ENCODE peak calls at places on chromosomes 1 and 21, in eight cellular contexts. One of them, this sample, is unnamed.

GRCh38 chr1:21764615-21765423 is 18.1 kb downstream of the USP48 start:
- DNase-seq in pancreas: peak; percentile 77
- DNase-seq in fibroblast of the aortic adventitia: peak; percentile 99
- DNase-seq in NB4: peak; percentile 65
- DNase-seq in T-helper 9 cell: no peak
- DNase-seq in activated T-cell treated with anti-CD3 and anti-CD28 coated beads, Interleukin-2, amount 50 U/mL, for 72 hours: peak; percentile 43
- DNase-seq in kidney epithelial cell: peak; percentile 57
- DNase-seq in cardiac muscle cell: no peak
- DNase-seq in this sample: no peak

GRCh38 chr1:113269577-113269976 is 120.7 kb upstream of the MAGI3 start:
- DNase-seq in fibroblast of the aortic adventitia: no peak
- DNase-seq in T-helper 9 cell: no peak
- DNase-seq in cardiac muscle cell: no peak
- DNase-seq in pancreas: no peak
- DNase-seq in kidney epithelial cell: no peak
- DNase-seq in activated T-cell treated with anti-CD3 and anti-CD28 coated beads, Interleukin-2, amount 50 U/mL, for 72 hours: no peak
- DNase-seq in NB4: no peak
- DNase-seq in this sample: no peak

GRCh38 chr1:15714438-15715136 is 21.5 kb upstream of the SLC25A34 start:
- DNase-seq in pancreas: no peak
- DNase-seq in NB4: no peak
- DNase-seq in activated T-cell treated with anti-CD3 and anti-CD28 coated beads, Interleukin-2, amount 50 U/mL, for 72 hours: no peak
- DNase-seq in kidney epithelial cell: no peak
- DNase-seq in T-helper 9 cell: no peak
- DNase-seq in cardiac muscle cell: peak; percentile 72
- DNase-seq in fibroblast of the aortic adventitia: peak; percentile 83
- DNase-seq in this sample: no peak

GRCh38 chr1:12196641-12197482 is 30.1 kb downstream of the TNFRSF1B start:
- DNase-seq in NB4: peak; percentile 93
- DNase-seq in kidney epithelial cell: no peak
- DNase-seq in pancreas: no peak
- DNase-seq in cardiac muscle cell: no peak
- DNase-seq in activated T-cell treated with anti-CD3 and anti-CD28 coated beads, Interleukin-2, amount 50 U/mL, for 72 hours: no peak
- DNase-seq in fibroblast of the aortic adventitia: no peak
- DNase-seq in T-helper 9 cell: no peak
- DNase-seq in this sample: no peak

GRCh38 chr21:46036696-46037337 is 55.2 kb downstream of the COL6A1 start:
- DNase-seq in fibroblast of the aortic adventitia: no peak
- DNase-seq in cardiac muscle cell: no peak
- DNase-seq in T-helper 9 cell: no peak
- DNase-seq in activated T-cell treated with anti-CD3 and anti-CD28 coated beads, Interleukin-2, amount 50 U/mL, for 72 hours: no peak
- DNase-seq in pancreas: no peak
- DNase-seq in kidney epithelial cell: no peak
- DNase-seq in NB4: no peak
- DNase-seq in this sample: no peak

GRCh38 chr1:71638081-71638766 is 557.4 kb upstream of the ZRANB2 start:
- DNase-seq in kidney epithelial cell: peak; percentile 4
- DNase-seq in pancreas: no peak
- DNase-seq in cardiac muscle cell: no peak
- DNase-seq in T-helper 9 cell: no peak
- DNase-seq in fibroblast of the aortic adventitia: peak; percentile 56
- DNase-seq in NB4: no peak
- DNase-seq in activated T-cell treated with anti-CD3 and anti-CD28 coated beads, Interleukin-2, amount 50 U/mL, for 72 hours: no peak
- DNase-seq in this sample: no peak

GRCh38 chr1:206655471-206655882 is 20.1 kb downstream of the DYRK3 start:
- DNase-seq in pancreas: peak; percentile 56
- DNase-seq in NB4: no peak
- DNase-seq in activated T-cell treated with anti-CD3 and anti-CD28 coated beads, Interleukin-2, amount 50 U/mL, for 72 hours: no peak
- DNase-seq in fibroblast of the aortic adventitia: no peak
- DNase-seq in cardiac muscle cell: no peak
- DNase-seq in kidney epithelial cell: no peak
- DNase-seq in T-helper 9 cell: no peak
- DNase-seq in this sample: no peak

GRCh38 chr21:21751286-21751685 is 753.1 kb downstream of the NCAM2 start:
- DNase-seq in NB4: no peak
- DNase-seq in T-helper 9 cell: no peak
- DNase-seq in kidney epithelial cell: no peak
- DNase-seq in activated T-cell treated with anti-CD3 and anti-CD28 coated beads, Interleukin-2, amount 50 U/mL, for 72 hours: no peak
- DNase-seq in cardiac muscle cell: no peak
- DNase-seq in fibroblast of the aortic adventitia: no peak
- DNase-seq in pancreas: no peak
- DNase-seq in this sample: no peak

GRCh38 chr1:180117764-180118116 is 36.9 kb upstream of the QSOX1 start:
- DNase-seq in activated T-cell treated with anti-CD3 and anti-CD28 coated beads, Interleukin-2, amount 50 U/mL, for 72 hours: no peak
- DNase-seq in pancreas: no peak
- DNase-seq in fibroblast of the aortic adventitia: peak; percentile 97
- DNase-seq in T-helper 9 cell: no peak
- DNase-seq in cardiac muscle cell: no peak
- DNase-seq in NB4: no peak
- DNase-seq in kidney epithelial cell: no peak
- DNase-seq in this sample: no peak

GRCh38 chr1:42259059-42259738 is 75.8 kb downstream of the FOXJ3 start:
- DNase-seq in T-helper 9 cell: no peak
- DNase-seq in NB4: no peak
- DNase-seq in pancreas: no peak
- DNase-seq in fibroblast of the aortic adventitia: peak; percentile 79
- DNase-seq in kidney epithelial cell: no peak
- DNase-seq in cardiac muscle cell: peak; percentile 26
- DNase-seq in activated T-cell treated with anti-CD3 and anti-CD28 coated beads, Interleukin-2, amount 50 U/mL, for 72 hours: no peak
- DNase-seq in this sample: no peak

GRCh38 chr1:116785006-116785405 is 30.8 kb downstream of the CD2 start:
- DNase-seq in pancreas: no peak
- DNase-seq in kidney epithelial cell: no peak
- DNase-seq in cardiac muscle cell: no peak
- DNase-seq in T-helper 9 cell: no peak
- DNase-seq in fibroblast of the aortic adventitia: no peak
- DNase-seq in activated T-cell treated with anti-CD3 and anti-CD28 coated beads, Interleukin-2, amount 50 U/mL, for 72 hours: no peak
- DNase-seq in NB4: peak; percentile 81
- DNase-seq in this sample: no peak

GRCh38 chr21:9758888-9759287 is 762.5 kb upstream of the TPTE start:
- DNase-seq in activated T-cell treated with anti-CD3 and anti-CD28 coated beads, Interleukin-2, amount 50 U/mL, for 72 hours: no peak
- DNase-seq in T-helper 9 cell: no peak
- DNase-seq in fibroblast of the aortic adventitia: no peak
- DNase-seq in kidney epithelial cell: no peak
- DNase-seq in NB4: no peak
- DNase-seq in pancreas: no peak
- DNase-seq in cardiac muscle cell: no peak
- DNase-seq in this sample: no peak

GRCh38 chr1:6261615-6261995 is 707 bp upstream of the GPR153 start:
- DNase-seq in fibroblast of the aortic adventitia: no peak
- DNase-seq in kidney epithelial cell: no peak
- DNase-seq in NB4: no peak
- DNase-seq in activated T-cell treated with anti-CD3 and anti-CD28 coated beads, Interleukin-2, amount 50 U/mL, for 72 hours: no peak
- DNase-seq in T-helper 9 cell: no peak
- DNase-seq in pancreas: no peak
- DNase-seq in cardiac muscle cell: peak; percentile 76
- DNase-seq in this sample: no peak

GRCh38 chr1:56375184-56375837 is 204.1 kb downstream of the PLPP3 start:
- DNase-seq in kidney epithelial cell: no peak
- DNase-seq in activated T-cell treated with anti-CD3 and anti-CD28 coated beads, Interleukin-2, amount 50 U/mL, for 72 hours: no peak
- DNase-seq in pancreas: no peak
- DNase-seq in fibroblast of the aortic adventitia: peak; percentile 43
- DNase-seq in T-helper 9 cell: no peak
- DNase-seq in cardiac muscle cell: peak; percentile 55
- DNase-seq in NB4: no peak
- DNase-seq in this sample: no peak

GRCh38 chr1:231557898-231558710 is 29.6 kb downstream of the TSNAX start:
- DNase-seq in pancreas: no peak
- DNase-seq in kidney epithelial cell: no peak
- DNase-seq in activated T-cell treated with anti-CD3 and anti-CD28 coated beads, Interleukin-2, amount 50 U/mL, for 72 hours: no peak
- DNase-seq in NB4: no peak
- DNase-seq in fibroblast of the aortic adventitia: peak; percentile 8
- DNase-seq in cardiac muscle cell: no peak
- DNase-seq in T-helper 9 cell: no peak
- DNase-seq in this sample: no peak

GRCh38 chr1:212982430-212983152 is 32.2 kb downstream of the VASH2 start:
- DNase-seq in pancreas: peak; percentile 24
- DNase-seq in NB4: no peak
- DNase-seq in activated T-cell treated with anti-CD3 and anti-CD28 coated beads, Interleukin-2, amount 50 U/mL, for 72 hours: no peak
- DNase-seq in fibroblast of the aortic adventitia: peak; percentile 20
- DNase-seq in T-helper 9 cell: no peak
- DNase-seq in cardiac muscle cell: no peak
- DNase-seq in kidney epithelial cell: no peak
- DNase-seq in this sample: no peak

GRCh38 chr1:14498839-14499238 is 99.6 kb upstream of the KAZN start:
- DNase-seq in pancreas: no peak
- DNase-seq in cardiac muscle cell: no peak
- DNase-seq in fibroblast of the aortic adventitia: no peak
- DNase-seq in NB4: no peak
- DNase-seq in activated T-cell treated with anti-CD3 and anti-CD28 coated beads, Interleukin-2, amount 50 U/mL, for 72 hours: no peak
- DNase-seq in kidney epithelial cell: no peak
- DNase-seq in T-helper 9 cell: no peak
- DNase-seq in this sample: no peak

GRCh38 chr1:211327341-211327921 is 798 bp downstream of the TRAF5 start:
- DNase-seq in activated T-cell treated with anti-CD3 and anti-CD28 coated beads, Interleukin-2, amount 50 U/mL, for 72 hours: peak; percentile 36
- DNase-seq in T-helper 9 cell: no peak
- DNase-seq in cardiac muscle cell: peak; percentile 20
- DNase-seq in fibroblast of the aortic adventitia: peak; percentile 67
- DNase-seq in pancreas: peak; percentile 85
- DNase-seq in NB4: peak; percentile 37
- DNase-seq in kidney epithelial cell: no peak
- DNase-seq in this sample: no peak

GRCh38 chr1:11940260-11940921 is 5.9 kb downstream of the PLOD1 start:
- DNase-seq in pancreas: no peak
- DNase-seq in fibroblast of the aortic adventitia: peak; percentile 56
- DNase-seq in activated T-cell treated with anti-CD3 and anti-CD28 coated beads, Interleukin-2, amount 50 U/mL, for 72 hours: no peak
- DNase-seq in kidney epithelial cell: no peak
- DNase-seq in cardiac muscle cell: no peak
- DNase-seq in NB4: no peak
- DNase-seq in T-helper 9 cell: no peak
- DNase-seq in this sample: no peak

GRCh38 chr1:32766328-32766972 is 50.7 kb downstream of the YARS1 start:
- DNase-seq in pancreas: peak; percentile 14
- DNase-seq in T-helper 9 cell: no peak
- DNase-seq in fibroblast of the aortic adventitia: no peak
- DNase-seq in activated T-cell treated with anti-CD3 and anti-CD28 coated beads, Interleukin-2, amount 50 U/mL, for 72 hours: no peak
- DNase-seq in NB4: no peak
- DNase-seq in cardiac muscle cell: no peak
- DNase-seq in kidney epithelial cell: no peak
- DNase-seq in this sample: no peak

GRCh38 chr1:55070765-55071164 is 31.4 kb downstream of the PCSK9 start:
- DNase-seq in kidney epithelial cell: no peak
- DNase-seq in NB4: no peak
- DNase-seq in activated T-cell treated with anti-CD3 and anti-CD28 coated beads, Interleukin-2, amount 50 U/mL, for 72 hours: no peak
- DNase-seq in pancreas: no peak
- DNase-seq in T-helper 9 cell: no peak
- DNase-seq in cardiac muscle cell: no peak
- DNase-seq in fibroblast of the aortic adventitia: no peak
- DNase-seq in this sample: no peak

GRCh38 chr21:44838038-44838895 is 20.4 kb upstream of the SUMO3 start:
- DNase-seq in fibroblast of the aortic adventitia: no peak
- DNase-seq in T-helper 9 cell: no peak
- DNase-seq in pancreas: no peak
- DNase-seq in activated T-cell treated with anti-CD3 and anti-CD28 coated beads, Interleukin-2, amount 50 U/mL, for 72 hours: no peak
- DNase-seq in kidney epithelial cell: no peak
- DNase-seq in cardiac muscle cell: no peak
- DNase-seq in NB4: no peak
- DNase-seq in this sample: no peak

GRCh38 chr1:54834007-54834541 is 33.0 kb upstream of the TTC22 start:
- DNase-seq in activated T-cell treated with anti-CD3 and anti-CD28 coated beads, Interleukin-2, amount 50 U/mL, for 72 hours: no peak
- DNase-seq in NB4: no peak
- DNase-seq in fibroblast of the aortic adventitia: no peak
- DNase-seq in cardiac muscle cell: no peak
- DNase-seq in kidney epithelial cell: no peak
- DNase-seq in pancreas: no peak
- DNase-seq in T-helper 9 cell: no peak
- DNase-seq in this sample: no peak

GRCh38 chr1:69947837-69948236 is 257.5 kb downstream of the LRRC40 start:
- DNase-seq in fibroblast of the aortic adventitia: no peak
- DNase-seq in pancreas: no peak
- DNase-seq in kidney epithelial cell: peak; percentile 66
- DNase-seq in cardiac muscle cell: no peak
- DNase-seq in T-helper 9 cell: no peak
- DNase-seq in NB4: no peak
- DNase-seq in activated T-cell treated with anti-CD3 and anti-CD28 coated beads, Interleukin-2, amount 50 U/mL, for 72 hours: no peak
- DNase-seq in this sample: no peak

GRCh38 chr1:183543619-183544204 is 46.5 kb downstream of the NCF2 start:
- DNase-seq in cardiac muscle cell: peak; percentile 56
- DNase-seq in pancreas: no peak
- DNase-seq in activated T-cell treated with anti-CD3 and anti-CD28 coated beads, Interleukin-2, amount 50 U/mL, for 72 hours: peak; percentile 13
- DNase-seq in fibroblast of the aortic adventitia: peak; percentile 80
- DNase-seq in kidney epithelial cell: no peak
- DNase-seq in T-helper 9 cell: no peak
- DNase-seq in NB4: peak; percentile 61
- DNase-seq in this sample: peak; percentile 26

GRCh38 chr1:54070549-54070915 is 17.1 kb downstream of the TCEANC2 start:
- DNase-seq in pancreas: no peak
- DNase-seq in T-helper 9 cell: no peak
- DNase-seq in kidney epithelial cell: no peak
- DNase-seq in NB4: no peak
- DNase-seq in cardiac muscle cell: no peak
- DNase-seq in fibroblast of the aortic adventitia: no peak
- DNase-seq in activated T-cell treated with anti-CD3 and anti-CD28 coated beads, Interleukin-2, amount 50 U/mL, for 72 hours: no peak
- DNase-seq in this sample: no peak

GRCh38 chr1:41380979-41381690 is 19.9 kb downstream of the FOXO6 start:
- DNase-seq in NB4: peak; percentile 66
- DNase-seq in pancreas: peak; percentile 82
- DNase-seq in T-helper 9 cell: no peak
- DNase-seq in kidney epithelial cell: no peak
- DNase-seq in activated T-cell treated with anti-CD3 and anti-CD28 coated beads, Interleukin-2, amount 50 U/mL, for 72 hours: no peak
- DNase-seq in fibroblast of the aortic adventitia: no peak
- DNase-seq in cardiac muscle cell: no peak
- DNase-seq in this sample: no peak

GRCh38 chr1:4647391-4647790 is 7.0 kb upstream of the AJAP1 start:
- DNase-seq in NB4: no peak
- DNase-seq in T-helper 9 cell: no peak
- DNase-seq in pancreas: no peak
- DNase-seq in fibroblast of the aortic adventitia: no peak
- DNase-seq in cardiac muscle cell: no peak
- DNase-seq in kidney epithelial cell: no peak
- DNase-seq in activated T-cell treated with anti-CD3 and anti-CD28 coated beads, Interleukin-2, amount 50 U/mL, for 72 hours: no peak
- DNase-seq in this sample: no peak

GRCh38 chr1:180247580-180247979 is 17.5 kb downstream of the LHX4 start:
- DNase-seq in activated T-cell treated with anti-CD3 and anti-CD28 coated beads, Interleukin-2, amount 50 U/mL, for 72 hours: no peak
- DNase-seq in fibroblast of the aortic adventitia: no peak
- DNase-seq in pancreas: no peak
- DNase-seq in kidney epithelial cell: no peak
- DNase-seq in T-helper 9 cell: no peak
- DNase-seq in NB4: no peak
- DNase-seq in cardiac muscle cell: no peak
- DNase-seq in this sample: no peak

GRCh38 chr1:108050134-108050533 is 85.2 kb upstream of the VAV3 start:
- DNase-seq in cardiac muscle cell: no peak
- DNase-seq in fibroblast of the aortic adventitia: no peak
- DNase-seq in NB4: peak; percentile 24
- DNase-seq in kidney epithelial cell: no peak
- DNase-seq in T-helper 9 cell: no peak
- DNase-seq in pancreas: no peak
- DNase-seq in activated T-cell treated with anti-CD3 and anti-CD28 coated beads, Interleukin-2, amount 50 U/mL, for 72 hours: no peak
- DNase-seq in this sample: no peak

GRCh38 chr1:4761324-4761723 is 106.9 kb downstream of the AJAP1 start:
- DNase-seq in cardiac muscle cell: no peak
- DNase-seq in pancreas: no peak
- DNase-seq in T-helper 9 cell: no peak
- DNase-seq in NB4: no peak
- DNase-seq in fibroblast of the aortic adventitia: no peak
- DNase-seq in kidney epithelial cell: no peak
- DNase-seq in activated T-cell treated with anti-CD3 and anti-CD28 coated beads, Interleukin-2, amount 50 U/mL, for 72 hours: no peak
- DNase-seq in this sample: no peak

GRCh38 chr1:2104621-2105427 is 54.6 kb downstream of the PRKCZ start:
- DNase-seq in pancreas: peak; percentile 28
- DNase-seq in fibroblast of the aortic adventitia: no peak
- DNase-seq in cardiac muscle cell: peak; percentile 57
- DNase-seq in kidney epithelial cell: no peak
- DNase-seq in activated T-cell treated with anti-CD3 and anti-CD28 coated beads, Interleukin-2, amount 50 U/mL, for 72 hours: no peak
- DNase-seq in T-helper 9 cell: no peak
- DNase-seq in NB4: peak; percentile 40
- DNase-seq in this sample: no peak

GRCh38 chr1:174875306-174875705 is 124.4 kb upstream of the CACYBP start:
- DNase-seq in kidney epithelial cell: no peak
- DNase-seq in fibroblast of the aortic adventitia: no peak
- DNase-seq in pancreas: peak; percentile 85
- DNase-seq in cardiac muscle cell: peak; percentile 17
- DNase-seq in NB4: no peak
- DNase-seq in T-helper 9 cell: peak; percentile 7
- DNase-seq in activated T-cell treated with anti-CD3 and anti-CD28 coated beads, Interleukin-2, amount 50 U/mL, for 72 hours: no peak
- DNase-seq in this sample: peak; percentile 7

GRCh38 chr1:7525664-7526063 is 245.4 kb upstream of the VAMP3 start:
- DNase-seq in T-helper 9 cell: no peak
- DNase-seq in cardiac muscle cell: no peak
- DNase-seq in fibroblast of the aortic adventitia: no peak
- DNase-seq in kidney epithelial cell: no peak
- DNase-seq in pancreas: no peak
- DNase-seq in activated T-cell treated with anti-CD3 and anti-CD28 coated beads, Interleukin-2, amount 50 U/mL, for 72 hours: no peak
- DNase-seq in NB4: no peak
- DNase-seq in this sample: no peak